ENCODE peak calls at places on chromosome 16, in four cellular contexts. One of them, this sample, is unnamed.

GRCh38 chr16:30350134-30350871 is 4.8 kb downstream of the CD2BP2 start:
- DNase-seq in H1: no peak
- DNase-seq in IMR-90: no peak
- DNase-seq in H9: no peak
- DNase-seq in this sample: no peak

GRCh38 chr16:88344411-88345030 is 38.2 kb upstream of the ZNF469 start:
- DNase-seq in H1: no peak
- DNase-seq in IMR-90: no peak
- DNase-seq in H9: no peak
- DNase-seq in this sample: no peak

GRCh38 chr16:10982430-10983174 is 38.2 kb downstream of the CLEC16A start:
- DNase-seq in H1: no peak
- DNase-seq in IMR-90: peak
- DNase-seq in H9: no peak
- DNase-seq in this sample: no peak

GRCh38 chr16:16830973-16831372 is 452.0 kb downstream of the NPIPA7 start:
- DNase-seq in H1: no peak
- DNase-seq in IMR-90: no peak
- DNase-seq in H9: no peak
- DNase-seq in this sample: no peak

GRCh38 chr16:75532142-75532765 is 3.7 kb downstream of the CHST5 start:
- DNase-seq in H1: no peak
- DNase-seq in IMR-90: no peak
- DNase-seq in H9: no peak
- DNase-seq in this sample: peak

GRCh38 chr16:25481636-25482035 is 210.1 kb upstream of the HS3ST4 start:
- DNase-seq in H1: peak
- DNase-seq in IMR-90: no peak
- DNase-seq in H9: peak
- DNase-seq in this sample: peak

GRCh38 chr16:15772579-15773293 is 84.1 kb downstream of the MYH11 start:
- DNase-seq in H1: no peak
- DNase-seq in IMR-90: no peak
- DNase-seq in H9: no peak
- DNase-seq in this sample: no peak

GRCh38 chr16:49856741-49857330 is 924 bp upstream of the ZNF423 start:
- DNase-seq in H1: no peak
- DNase-seq in IMR-90: peak
- DNase-seq in H9: peak
- DNase-seq in this sample: peak

GRCh38 chr16:23768581-23768980 is 13.8 kb downstream of the CHP2 start:
- DNase-seq in H1: no peak
- DNase-seq in IMR-90: no peak
- DNase-seq in H9: no peak
- DNase-seq in this sample: no peak

GRCh38 chr16:56013962-56014552 is 138.9 kb upstream of the CES5A start:
- DNase-seq in H1: peak
- DNase-seq in IMR-90: peak
- DNase-seq in H9: peak
- DNase-seq in this sample: peak

GRCh38 chr16:1770328-1771071 is 843 bp downstream of the NME3 start:
- DNase-seq in H1: no peak
- DNase-seq in IMR-90: peak
- DNase-seq in H9: peak
- DNase-seq in this sample: peak

GRCh38 chr16:53933407-53933806 is 229.5 kb downstream of the FTO start:
- DNase-seq in H1: no peak
- DNase-seq in IMR-90: no peak
- DNase-seq in H9: no peak
- DNase-seq in this sample: no peak

GRCh38 chr16:50711862-50712567 is 18.6 kb downstream of the NOD2 start:
- DNase-seq in H1: no peak
- DNase-seq in IMR-90: no peak
- DNase-seq in H9: no peak
- DNase-seq in this sample: no peak

GRCh38 chr16:78577597-78577996 is 478.1 kb downstream of the WWOX start:
- DNase-seq in H1: no peak
- DNase-seq in IMR-90: no peak
- DNase-seq in H9: no peak
- DNase-seq in this sample: no peak

GRCh38 chr16:54928421-54929089 is 2.1 kb upstream of the IRX5 start:
- DNase-seq in H1: no peak
- DNase-seq in IMR-90: no peak
- DNase-seq in H9: peak
- DNase-seq in this sample: peak

GRCh38 chr16:86819523-86819887 is 241.2 kb downstream of the FOXL1 start:
- DNase-seq in H1: no peak
- DNase-seq in IMR-90: no peak
- DNase-seq in H9: no peak
- DNase-seq in this sample: peak

GRCh38 chr16:35181422-35182030 is 1722.1 kb downstream of the TP53TG3F start:
- DNase-seq in H1: no peak
- DNase-seq in IMR-90: no peak
- DNase-seq in H9: no peak
- DNase-seq in this sample: no peak

GRCh38 chr16:21599994-21600773 is 807 bp downstream of the METTL9 start:
- DNase-seq in H1: no peak
- DNase-seq in IMR-90: peak
- DNase-seq in H9: peak
- DNase-seq in this sample: peak

GRCh38 chr16:4402439-4403132 is 13.8 kb downstream of the CORO7 start:
- DNase-seq in H1: no peak
- DNase-seq in IMR-90: peak
- DNase-seq in H9: peak
- DNase-seq in this sample: peak

GRCh38 chr16:56710181-56710737 is 19.7 kb upstream of the NUP93 start:
- DNase-seq in H1: no peak
- DNase-seq in IMR-90: no peak
- DNase-seq in H9: no peak
- DNase-seq in this sample: no peak

GRCh38 chr16:48499822-48500440 is 110.0 kb downstream of the N4BP1 start:
- DNase-seq in H1: no peak
- DNase-seq in IMR-90: peak
- DNase-seq in H9: no peak
- DNase-seq in this sample: no peak

GRCh38 chr16:10964891-10965326 is 20.5 kb downstream of the CLEC16A start:
- DNase-seq in H1: no peak
- DNase-seq in IMR-90: no peak
- DNase-seq in H9: no peak
- DNase-seq in this sample: no peak

GRCh38 chr16:57530531-57531252 is 5.7 kb downstream of the CCDC102A start:
- DNase-seq in H1: no peak
- DNase-seq in IMR-90: no peak
- DNase-seq in H9: peak
- DNase-seq in this sample: no peak

GRCh38 chr16:25257504-25257955 is at the start of gene ZKSCAN2:
- DNase-seq in H1: peak
- DNase-seq in IMR-90: peak
- DNase-seq in H9: peak
- DNase-seq in this sample: peak

GRCh38 chr16:53372942-53373871 is 61.1 kb upstream of the RBL2 start:
- DNase-seq in H1: peak
- DNase-seq in IMR-90: no peak
- DNase-seq in H9: peak
- DNase-seq in this sample: no peak

GRCh38 chr16:89067677-89068076 is 26.0 kb upstream of the ACSF3 start:
- DNase-seq in H1: no peak
- DNase-seq in IMR-90: no peak
- DNase-seq in H9: no peak
- DNase-seq in this sample: no peak

GRCh38 chr16:1367486-1368174 is 15.9 kb downstream of the GNPTG start:
- DNase-seq in H1: no peak
- DNase-seq in IMR-90: no peak
- DNase-seq in H9: no peak
- DNase-seq in this sample: no peak

GRCh38 chr16:1167276-1168107 is 14.6 kb downstream of the CACNA1H start:
- DNase-seq in H1: no peak
- DNase-seq in IMR-90: no peak
- DNase-seq in H9: no peak
- DNase-seq in this sample: no peak

GRCh38 chr16:1326946-1327618 is 6.4 kb upstream of the BAIAP3 start:
- DNase-seq in H1: no peak
- DNase-seq in IMR-90: no peak
- DNase-seq in H9: no peak
- DNase-seq in this sample: no peak

GRCh38 chr16:27718136-27718766 is 168.3 kb downstream of the KATNIP start:
- DNase-seq in H1: no peak
- DNase-seq in IMR-90: no peak
- DNase-seq in H9: no peak
- DNase-seq in this sample: no peak

GRCh38 chr16:82533161-82533560 is 93.6 kb upstream of the CDH13 start:
- DNase-seq in H1: no peak
- DNase-seq in IMR-90: no peak
- DNase-seq in H9: no peak
- DNase-seq in this sample: no peak

DNA sequence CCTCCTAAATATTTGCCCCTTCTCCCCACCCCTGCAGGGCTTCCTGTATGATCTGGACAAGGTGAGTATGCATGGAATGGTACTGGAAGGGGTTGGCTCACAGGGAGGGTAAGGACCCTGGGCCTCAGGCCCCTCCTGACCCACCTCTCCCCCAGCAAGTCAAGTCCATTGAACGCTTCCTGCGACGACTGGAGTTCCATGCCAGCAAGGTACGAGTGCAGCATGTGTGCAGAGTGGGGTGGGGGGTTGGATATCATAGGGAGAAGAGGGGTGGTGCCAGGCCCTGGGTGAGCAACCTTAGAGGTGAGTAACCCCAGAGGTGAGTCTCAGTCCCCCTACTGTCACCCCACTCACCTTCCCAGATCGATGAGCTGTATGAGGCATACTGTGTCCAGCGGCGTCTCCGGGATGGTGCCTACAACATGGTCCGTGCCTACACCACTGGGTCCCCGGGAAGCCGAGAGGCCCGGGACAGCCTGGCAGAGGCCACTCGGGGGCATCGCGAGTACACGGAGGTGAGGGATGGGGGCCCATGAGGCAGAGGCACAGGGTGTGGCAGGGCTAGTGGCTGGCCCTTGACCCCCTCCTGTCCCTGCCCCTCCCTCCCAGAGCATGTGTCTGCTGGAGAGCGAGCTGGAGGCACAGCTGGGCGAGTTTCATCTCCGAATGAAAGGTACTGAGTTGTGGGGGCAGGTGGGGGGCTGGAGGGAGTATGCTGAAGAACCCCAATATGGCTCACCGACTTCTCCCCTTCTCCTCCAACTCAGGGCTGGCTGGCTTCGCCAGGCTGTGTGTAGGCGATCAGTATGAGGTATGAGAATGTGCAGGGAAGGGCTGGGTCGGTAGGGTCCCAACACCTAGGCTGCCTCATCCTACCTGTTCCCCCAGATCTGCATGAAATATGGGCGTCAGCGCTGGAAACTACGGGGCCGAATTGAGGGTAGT is 11.3 kb downstream of the RIPOR1 start:
- DNase-seq in H1: no peak
- DNase-seq in IMR-90: no peak
- DNase-seq in H9: no peak
- DNase-seq in this sample: no peak
- H4K5ac ChIP-seq in H1: no peak
- H4K5ac ChIP-seq in IMR-90: no peak
- H4K5ac ChIP-seq in H9: no peak
- H4K5ac ChIP-seq in this sample: no peak

GRCh38 chr16:58820359-58820758 is 86.2 kb upstream of the GOT2 start:
- DNase-seq in H1: no peak
- DNase-seq in IMR-90: no peak
- DNase-seq in H9: no peak
- DNase-seq in this sample: no peak

GRCh38 chr16:58814348-58814801 is 80.3 kb upstream of the GOT2 start:
- DNase-seq in H1: peak
- DNase-seq in IMR-90: peak
- DNase-seq in H9: peak
- DNase-seq in this sample: peak

DNA sequence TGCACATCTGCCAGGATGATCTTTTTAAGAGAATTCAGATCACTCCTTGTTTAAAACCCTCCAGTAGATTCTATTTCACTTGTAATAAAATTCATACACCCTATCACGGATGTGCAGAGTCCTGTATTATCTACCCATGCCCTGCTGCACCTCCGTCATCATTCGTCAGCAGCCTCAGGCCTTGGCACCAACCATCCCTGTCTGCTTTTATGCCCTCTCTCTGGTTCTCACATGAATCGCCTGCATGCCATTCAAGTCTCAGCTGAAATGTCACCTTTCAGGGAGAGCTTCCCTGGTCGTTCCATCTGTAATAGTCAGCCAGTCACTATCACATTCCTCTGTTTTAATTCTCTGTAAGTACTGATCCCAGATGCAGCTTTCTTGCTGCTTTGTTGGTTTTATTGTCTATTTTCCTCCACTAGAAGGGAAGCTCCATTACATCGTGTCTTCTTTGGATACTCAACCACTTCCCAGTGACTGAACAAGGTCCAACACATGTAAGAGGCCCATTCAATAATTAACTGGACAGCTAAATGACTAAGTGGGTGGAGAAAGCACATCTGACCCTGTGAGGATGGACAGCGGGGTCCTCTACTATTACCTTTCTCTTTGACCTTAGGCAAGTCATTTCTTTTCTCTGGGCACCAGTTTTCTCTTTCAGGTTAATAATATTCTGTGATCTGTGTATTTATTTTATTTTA is 81.2 kb upstream of the GOT2 start:
- DNase-seq in H1: no peak
- DNase-seq in IMR-90: no peak
- DNase-seq in H9: no peak
- DNase-seq in this sample: no peak
- H3K4ac ChIP-seq in H1: no peak
- H3K4ac ChIP-seq in IMR-90: no peak
- H3K4ac ChIP-seq in H9: no peak
- H3K4ac ChIP-seq in this sample: no peak

GRCh38 chr16:67546091-67546501 is 16.2 kb upstream of the CTCF start:
- DNase-seq in H1: no peak
- DNase-seq in IMR-90: no peak
- DNase-seq in H9: no peak
- DNase-seq in this sample: no peak
- H2AK5ac ChIP-seq in H1: peak
- H2AK5ac ChIP-seq in IMR-90: no peak
- H2AK5ac ChIP-seq in H9: no peak
- H2AK5ac ChIP-seq in this sample: no peak

GRCh38 chr16:29307598-29308507 is 98.7 kb downstream of the NPIPB11 start:
- DNase-seq in H1: no peak
- DNase-seq in IMR-90: peak
- DNase-seq in H9: no peak
- DNase-seq in this sample: no peak
- H4K5ac ChIP-seq in H1: no peak
- H4K5ac ChIP-seq in IMR-90: peak
- H4K5ac ChIP-seq in H9: no peak
- H4K5ac ChIP-seq in this sample: no peak

GRCh38 chr16:68781784-68782183 is 44.7 kb downstream of the CDH1 start:
- DNase-seq in H1: no peak
- DNase-seq in IMR-90: no peak
- DNase-seq in H9: no peak
- DNase-seq in this sample: no peak
- H3K4ac ChIP-seq in H1: no peak
- H3K4ac ChIP-seq in IMR-90: no peak
- H3K4ac ChIP-seq in H9: no peak
- H3K4ac ChIP-seq in this sample: no peak

This sample was measured in mesendoderm.